ENCODE peak calls at places on chromosomes 12 and 14, in five cellular contexts. One of them, this sample, is unnamed.

GRCh38 chr14:75851574-75851866 is 130.3 kb downstream of the TGFB3 start:
- DNase-seq in left ventricle myocardium inferior: no peak
- DNase-seq in osteoblast: peak
- DNase-seq in foreskin fibroblast: no peak
- DNase-seq in BJ: no peak
- DNase-seq in this sample: no peak

GRCh38 chr14:103488071-103488470 is 34.6 kb downstream of the CKB start:
- DNase-seq in left ventricle myocardium inferior: no peak
- DNase-seq in osteoblast: no peak
- DNase-seq in foreskin fibroblast: no peak
- DNase-seq in BJ: no peak
- DNase-seq in this sample: no peak

GRCh38 chr12:93156091-93156490 is 221.6 kb upstream of the NUDT4 start:
- DNase-seq in left ventricle myocardium inferior: no peak
- DNase-seq in osteoblast: no peak
- DNase-seq in foreskin fibroblast: no peak
- DNase-seq in BJ: no peak
- DNase-seq in this sample: no peak

GRCh38 chr12:89883630-89884364 is 175.2 kb upstream of the ATP2B1 start:
- DNase-seq in left ventricle myocardium inferior: no peak
- DNase-seq in osteoblast: peak
- DNase-seq in foreskin fibroblast: no peak
- DNase-seq in BJ: no peak
- DNase-seq in this sample: peak

GRCh38 chr14:100662850-100663527 is 63.7 kb upstream of the DLK1 start:
- DNase-seq in left ventricle myocardium inferior: peak
- DNase-seq in osteoblast: peak
- DNase-seq in foreskin fibroblast: no peak
- DNase-seq in BJ: no peak
- DNase-seq in this sample: peak

GRCh38 chr14:20176330-20176729 is 14.4 kb upstream of the OR11G2 start:
- DNase-seq in left ventricle myocardium inferior: no peak
- DNase-seq in osteoblast: no peak
- DNase-seq in foreskin fibroblast: no peak
- DNase-seq in BJ: no peak
- DNase-seq in this sample: no peak

GRCh38 chr12:31231611-31232360 is 94.2 kb downstream of the SINHCAF start:
- DNase-seq in left ventricle myocardium inferior: no peak
- DNase-seq in osteoblast: peak
- DNase-seq in foreskin fibroblast: no peak
- DNase-seq in BJ: no peak
- DNase-seq in this sample: no peak

GRCh38 chr12:63802012-63802608 is 22.4 kb downstream of the RXYLT1 start:
- DNase-seq in left ventricle myocardium inferior: no peak
- DNase-seq in osteoblast: peak
- DNase-seq in foreskin fibroblast: no peak
- DNase-seq in BJ: no peak
- DNase-seq in this sample: peak

DNA sequence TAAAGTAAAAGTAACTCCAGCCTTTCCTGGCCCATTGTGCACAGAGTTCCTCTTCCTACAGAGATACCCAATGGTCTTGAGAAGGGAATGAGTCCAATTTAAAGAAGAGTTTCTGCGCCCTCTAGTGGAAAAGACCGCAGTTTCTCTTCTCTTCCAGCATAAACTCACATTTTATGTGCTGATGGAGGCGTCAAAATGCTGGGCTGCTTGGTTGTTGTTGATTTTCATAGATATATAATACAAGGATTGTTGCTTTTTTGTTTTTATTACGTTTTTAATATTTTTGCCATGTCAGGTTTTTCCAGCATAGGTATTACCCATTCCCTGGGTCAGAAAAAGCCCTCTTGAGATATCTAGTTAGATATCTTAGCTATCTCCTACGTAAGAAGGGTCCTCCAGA is 356.9 kb upstream of the STXBP6 start:
- DNase-seq in left ventricle myocardium inferior: no peak
- DNase-seq in osteoblast: no peak
- DNase-seq in foreskin fibroblast: no peak
- DNase-seq in BJ: no peak
- DNase-seq in this sample: no peak
- TF ChIP-seq CTCF in left ventricle myocardium inferior: peak
- TF ChIP-seq CTCF in osteoblast: peak
- TF ChIP-seq CTCF in foreskin fibroblast: peak
- TF ChIP-seq CTCF in BJ: peak
- TF ChIP-seq CTCF in this sample: peak

GRCh38 chr12:114360485-114360884 is 45.5 kb downstream of the TBX5 start:
- DNase-seq in left ventricle myocardium inferior: no peak
- DNase-seq in osteoblast: no peak
- DNase-seq in foreskin fibroblast: no peak
- DNase-seq in BJ: no peak
- DNase-seq in this sample: no peak

GRCh38 chr12:114355389-114356088 is 50.4 kb downstream of the TBX5 start:
- DNase-seq in left ventricle myocardium inferior: peak
- DNase-seq in osteoblast: peak
- DNase-seq in foreskin fibroblast: no peak
- DNase-seq in BJ: no peak
- DNase-seq in this sample: no peak
- TF ChIP-seq CTCF in left ventricle myocardium inferior: peak
- TF ChIP-seq CTCF in osteoblast: no peak
- TF ChIP-seq CTCF in foreskin fibroblast: peak
- TF ChIP-seq CTCF in BJ: peak
- TF ChIP-seq CTCF in this sample: no peak

DNA sequence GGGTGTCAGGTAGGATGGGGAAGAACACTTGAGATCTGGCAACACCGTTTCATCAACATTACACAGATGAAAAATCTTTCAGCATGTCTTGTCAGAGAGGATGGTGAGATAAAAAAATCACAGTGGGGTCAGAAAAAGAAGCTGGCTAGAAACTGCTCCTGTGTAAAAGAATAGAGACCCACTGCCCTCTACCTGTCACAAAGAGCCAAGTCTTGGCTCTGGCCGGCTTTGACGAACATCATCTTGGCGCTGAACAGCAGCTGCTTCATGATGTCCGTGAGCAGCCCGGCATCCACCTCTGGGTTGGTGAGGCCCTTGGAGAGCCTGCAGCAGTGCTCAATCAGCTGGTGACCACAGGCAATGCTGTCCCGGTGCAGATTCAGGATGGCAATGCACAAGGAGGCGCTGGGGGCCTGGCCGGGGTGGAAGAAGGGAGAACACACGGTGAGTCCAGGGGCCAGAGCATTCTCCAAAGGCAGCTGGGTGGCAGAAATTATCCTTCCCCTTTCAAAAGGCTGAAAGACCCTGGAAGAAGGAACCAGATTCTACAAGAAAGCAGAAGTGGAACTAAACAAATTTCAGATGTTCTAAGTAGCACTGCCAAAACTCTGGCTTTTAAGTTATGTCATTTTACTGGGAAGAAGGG is 50.2 kb downstream of the ZFYVE26 start:
- DNase-seq in left ventricle myocardium inferior: no peak
- DNase-seq in osteoblast: no peak
- DNase-seq in foreskin fibroblast: no peak
- DNase-seq in BJ: no peak
- DNase-seq in this sample: no peak
- TF ChIP-seq CTCF in left ventricle myocardium inferior: no peak
- TF ChIP-seq CTCF in osteoblast: no peak
- TF ChIP-seq CTCF in foreskin fibroblast: no peak
- TF ChIP-seq CTCF in BJ: no peak
- TF ChIP-seq CTCF in this sample: no peak

GRCh38 chr14:74532246-74532645 is 38.7 kb downstream of the ISCA2 start:
- DNase-seq in left ventricle myocardium inferior: no peak
- DNase-seq in osteoblast: peak
- DNase-seq in foreskin fibroblast: no peak
- DNase-seq in BJ: no peak
- DNase-seq in this sample: no peak

GRCh38 chr14:74531011-74531410 is 37.4 kb downstream of the ISCA2 start:
- DNase-seq in left ventricle myocardium inferior: no peak
- DNase-seq in osteoblast: peak
- DNase-seq in foreskin fibroblast: no peak
- DNase-seq in BJ: no peak
- DNase-seq in this sample: no peak

GRCh38 chr14:74528886-74529285 is 35.3 kb downstream of the ISCA2 start:
- DNase-seq in left ventricle myocardium inferior: no peak
- DNase-seq in osteoblast: peak
- DNase-seq in foreskin fibroblast: no peak
- DNase-seq in BJ: no peak
- DNase-seq in this sample: no peak

GRCh38 chr14:74528406-74528805 is 34.8 kb downstream of the ISCA2 start:
- DNase-seq in left ventricle myocardium inferior: no peak
- DNase-seq in osteoblast: no peak
- DNase-seq in foreskin fibroblast: no peak
- DNase-seq in BJ: no peak
- DNase-seq in this sample: no peak

GRCh38 chr14:74531467-74531866 is 37.9 kb downstream of the ISCA2 start:
- DNase-seq in left ventricle myocardium inferior: peak
- DNase-seq in osteoblast: peak
- DNase-seq in foreskin fibroblast: peak
- DNase-seq in BJ: no peak
- DNase-seq in this sample: peak
- TF ChIP-seq CTCF in left ventricle myocardium inferior: peak
- TF ChIP-seq CTCF in osteoblast: peak
- TF ChIP-seq CTCF in foreskin fibroblast: peak
- TF ChIP-seq CTCF in BJ: no peak
- TF ChIP-seq CTCF in this sample: no peak

GRCh38 chr12:132955933-132956725 is at the start of gene ZNF605:
- DNase-seq in left ventricle myocardium inferior: peak
- DNase-seq in osteoblast: peak
- DNase-seq in foreskin fibroblast: peak
- DNase-seq in BJ: peak
- DNase-seq in this sample: peak
- TF ChIP-seq CTCF in left ventricle myocardium inferior: peak
- TF ChIP-seq CTCF in osteoblast: no peak
- TF ChIP-seq CTCF in foreskin fibroblast: no peak
- TF ChIP-seq CTCF in BJ: no peak
- TF ChIP-seq CTCF in this sample: no peak

DNA sequence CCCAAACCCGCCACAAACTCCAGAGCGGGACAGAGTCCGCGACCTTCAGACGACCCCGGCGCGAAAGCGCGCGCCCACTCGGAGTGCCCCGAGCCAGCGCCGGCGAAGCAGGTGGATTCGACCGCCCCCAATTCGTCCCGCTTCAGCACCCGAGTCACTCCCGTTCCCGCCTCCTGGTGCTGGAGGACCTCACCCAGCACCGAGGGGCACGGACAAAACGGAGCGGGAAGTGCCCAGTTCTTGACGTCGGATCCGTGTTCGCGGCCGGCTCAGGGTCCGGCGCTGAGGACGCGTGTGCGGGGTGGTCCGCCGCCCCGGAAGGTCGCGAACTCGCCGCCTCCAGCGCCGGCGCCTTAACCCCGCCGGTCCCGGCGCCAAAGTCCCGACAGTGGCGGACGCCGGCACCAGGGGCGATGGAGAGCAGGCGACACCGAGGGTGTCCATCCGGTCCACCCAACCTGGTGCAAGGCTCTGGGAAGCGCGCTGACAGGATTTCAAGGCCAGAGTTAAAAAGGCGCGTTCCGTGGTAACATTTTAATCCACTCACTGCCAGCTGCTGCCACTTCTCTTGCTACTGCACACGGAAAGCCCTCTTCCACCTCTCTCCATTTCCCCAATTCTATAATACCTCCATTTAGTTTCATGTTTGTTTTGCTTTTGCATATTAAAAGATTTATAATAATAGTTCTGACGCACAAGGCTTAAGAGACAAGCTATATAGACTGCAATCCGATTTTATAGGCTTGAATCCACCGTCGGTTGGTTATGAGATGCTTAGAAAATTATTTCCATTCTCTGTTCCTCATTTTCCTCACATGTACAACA is 240.0 kb upstream of the CPNE8 start:
- DNase-seq in left ventricle myocardium inferior: peak
- DNase-seq in osteoblast: peak
- DNase-seq in foreskin fibroblast: no peak
- DNase-seq in BJ: no peak
- DNase-seq in this sample: peak
- TF ChIP-seq CTCF in left ventricle myocardium inferior: peak
- TF ChIP-seq CTCF in osteoblast: peak
- TF ChIP-seq CTCF in foreskin fibroblast: peak
- TF ChIP-seq CTCF in BJ: peak
- TF ChIP-seq CTCF in this sample: peak

DNA sequence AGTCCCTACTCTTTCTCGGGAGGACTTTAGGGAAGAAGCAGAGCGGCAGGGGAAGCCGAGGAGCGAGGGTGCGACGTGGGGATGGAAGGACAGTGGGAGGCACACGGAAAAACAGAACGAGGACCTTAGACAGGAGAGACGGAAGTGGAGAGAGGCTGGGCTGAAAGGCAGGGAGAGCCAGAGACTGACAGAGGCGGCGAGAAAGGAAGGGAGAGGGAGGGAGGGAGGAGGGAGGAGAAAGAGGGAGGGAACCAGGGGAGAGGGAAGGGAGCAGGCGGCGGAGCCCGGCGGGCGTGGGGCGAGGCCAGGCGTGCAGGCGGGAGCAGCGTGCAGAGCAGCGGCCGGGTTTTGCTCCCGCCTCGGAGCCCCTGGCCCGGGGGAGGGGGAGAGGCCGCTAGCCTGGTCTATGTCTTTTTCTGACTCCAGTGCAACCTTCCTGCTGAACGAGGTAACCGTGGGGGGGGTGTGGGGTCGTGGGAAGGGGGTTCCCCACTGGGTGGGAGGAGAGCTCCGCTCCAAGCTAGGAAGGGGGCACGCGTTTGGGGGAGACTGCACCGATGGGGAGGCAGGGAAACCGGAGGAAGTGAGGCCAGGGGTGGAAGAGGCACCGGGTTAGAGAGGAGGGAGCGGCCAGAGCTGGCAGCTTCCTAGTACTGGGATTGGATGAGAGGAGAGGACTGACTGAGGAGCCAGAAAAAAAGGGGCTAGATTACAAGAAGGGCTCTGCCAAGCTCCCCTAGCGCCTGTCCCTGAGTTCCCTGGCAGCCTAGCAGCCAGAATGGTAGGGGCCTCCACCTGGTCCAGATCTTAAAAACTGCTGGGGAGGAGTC is 2.8 kb upstream of the CACNB3 start:
- DNase-seq in left ventricle myocardium inferior: peak
- DNase-seq in osteoblast: peak
- DNase-seq in foreskin fibroblast: peak
- DNase-seq in BJ: peak
- DNase-seq in this sample: peak
- TF ChIP-seq CTCF in left ventricle myocardium inferior: no peak
- TF ChIP-seq CTCF in osteoblast: no peak
- TF ChIP-seq CTCF in foreskin fibroblast: no peak
- TF ChIP-seq CTCF in BJ: no peak
- TF ChIP-seq CTCF in this sample: no peak